ENCODE peak calls at places on chromosomes 11 and 22, in ten cellular contexts. I is stomach, P is sigmoid colon, J is HL-60, H is HCT116, N is upper lobe of left lung, W is SK-N-SH, Z is suprapubic skin, F is K562, T is GM23338. C is an unnamed sample.

GRCh38 chr11:17686185-17686980 is 33.0 kb upstream of the MYOD1 start:
- DNase-seq in I (no peak), P (no peak), J (no peak), H (no peak), N (peak; percentile 15), W (peak; percentile 89), Z (no peak), F (no peak), T (no peak), C (no peak)

GRCh38 chr22:50627914-50628542 is at the start of gene ARSA:
- DNase-seq in I (peak; percentile 82), P (peak; percentile 92), J (peak; percentile 70), H (no peak), N (peak; percentile 95), W (peak; percentile 95), Z (peak; percentile 91), F (peak; percentile 85), T (peak; percentile 88), C (peak; percentile 86)

GRCh38 chr11:58575377-58576020 is at the start of gene LPXN:
- DNase-seq in I (no peak), P (no peak), J (peak; percentile 76), H (no peak), N (no peak), W (no peak), Z (no peak), F (no peak), T (no peak), C (peak; percentile 48)

GRCh38 chr22:47435826-47436225 is 673.4 kb downstream of the TBC1D22A start:
- DNase-seq in I (no peak), P (no peak), J (no peak), H (no peak), N (no peak), W (no peak), Z (no peak), F (no peak), T (no peak), C (no peak)

GRCh38 chr11:115778928-115779650 is 274.9 kb upstream of the CADM1 start:
- DNase-seq in I (no peak), P (no peak), J (no peak), H (no peak), N (no peak), W (no peak), Z (no peak), F (no peak), T (no peak), C (no peak)

GRCh38 chr11:121105063-121105480 is 4.0 kb downstream of the TECTA start:
- DNase-seq in I (no peak), P (peak; percentile 85), J (no peak), H (no peak), N (no peak), W (no peak), Z (peak; percentile 79), F (no peak), T (no peak), C (no peak)

GRCh38 chr11:78840190-78840589 is 265.5 kb upstream of the NARS2 start:
- DNase-seq in I (no peak), P (no peak), J (no peak), H (no peak), N (no peak), W (peak; percentile 36), Z (no peak), F (no peak), T (no peak), C (no peak)

GRCh38 chr11:96207459-96208449 is 135.2 kb downstream of the MAML2 start:
- DNase-seq in I (no peak), P (no peak), J (no peak), H (no peak), N (no peak), W (peak; percentile 15), Z (no peak), F (no peak), T (no peak), C (peak; percentile 52)

DNA sequence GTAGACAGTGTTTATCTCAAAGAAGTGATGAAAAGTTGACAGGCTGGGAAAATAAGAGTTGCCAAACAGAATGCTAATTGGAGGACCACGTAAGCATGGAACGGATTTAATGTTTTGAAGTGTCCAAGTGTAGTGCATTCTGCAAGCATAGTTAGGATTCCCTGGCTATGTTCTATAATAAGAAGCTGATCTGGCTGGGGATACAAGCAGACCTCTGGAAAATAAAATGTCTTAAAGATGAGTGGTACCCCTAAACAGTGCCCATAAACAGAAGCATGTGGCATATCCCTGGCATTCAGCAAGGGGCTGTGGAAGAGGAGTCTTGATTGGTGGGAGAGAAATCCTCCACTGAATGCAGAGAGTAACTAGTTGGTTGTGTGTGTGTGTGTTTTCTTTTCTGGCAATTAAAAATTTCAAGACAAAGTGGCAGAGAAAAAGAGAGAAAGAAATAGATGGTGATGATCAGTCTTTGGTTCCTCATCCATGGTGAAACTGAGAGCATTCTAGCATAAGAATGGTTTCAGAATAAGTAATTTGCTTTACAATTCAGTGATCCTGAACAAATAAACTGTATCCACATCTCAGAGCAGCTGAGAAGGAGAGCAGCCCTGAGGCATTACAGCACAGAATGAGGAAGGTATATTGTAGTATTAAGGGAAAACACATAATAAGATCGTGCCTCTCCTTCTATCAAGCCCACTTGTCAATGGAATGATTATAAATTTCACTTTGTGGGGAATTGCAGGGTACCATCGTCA is 17.2 kb downstream of the LUZP2 start:
- DNase-seq in I (no peak), P (no peak), J (no peak), H (no peak), N (no peak), W (no peak), Z (no peak), F (no peak), T (no peak), C (no peak)
- H3K27ac ChIP-seq in I (no peak overlapping the region), P (no peak overlapping the region), J (no peak overlapping the region), H (no peak overlapping the region), N (no peak overlapping the region), W (no peak overlapping the region), Z (no peak overlapping the region), F (no peak overlapping the region), T (peak overlapping the region; percentile 18), C (no peak overlapping the region)

GRCh38 chr11:68039526-68040086 is 781 bp downstream of the TCIRG1 start:
- DNase-seq in I (no peak), P (peak; percentile 70), J (no peak), H (no peak), N (peak; percentile 54), W (peak; percentile 51), Z (peak; percentile 75), F (no peak), T (peak; percentile 44), C (no peak)

GRCh38 chr11:68038718-68039525 is at the start of gene TCIRG1:
- DNase-seq in I (peak; percentile 92), P (peak; percentile 96), J (peak; percentile 92), H (peak; percentile 49), N (peak; percentile 97), W (peak; percentile 67), Z (no peak), F (peak; percentile 90), T (peak; percentile 83), C (peak; percentile 92)

GRCh38 chr11:68041617-68042218 is 2.9 kb downstream of the TCIRG1 start:
- DNase-seq in I (no peak), P (peak; percentile 62), J (no peak), H (no peak), N (no peak), W (no peak), Z (peak; percentile 75), F (no peak), T (no peak), C (no peak)

GRCh38 chr11:68040957-68041591 is 2.2 kb downstream of the TCIRG1 start:
- DNase-seq in I (no peak), P (peak; percentile 72), J (peak; percentile 28), H (no peak), N (peak; percentile 66), W (peak; percentile 38), Z (peak; percentile 78), F (no peak), T (no peak), C (no peak)

DNA sequence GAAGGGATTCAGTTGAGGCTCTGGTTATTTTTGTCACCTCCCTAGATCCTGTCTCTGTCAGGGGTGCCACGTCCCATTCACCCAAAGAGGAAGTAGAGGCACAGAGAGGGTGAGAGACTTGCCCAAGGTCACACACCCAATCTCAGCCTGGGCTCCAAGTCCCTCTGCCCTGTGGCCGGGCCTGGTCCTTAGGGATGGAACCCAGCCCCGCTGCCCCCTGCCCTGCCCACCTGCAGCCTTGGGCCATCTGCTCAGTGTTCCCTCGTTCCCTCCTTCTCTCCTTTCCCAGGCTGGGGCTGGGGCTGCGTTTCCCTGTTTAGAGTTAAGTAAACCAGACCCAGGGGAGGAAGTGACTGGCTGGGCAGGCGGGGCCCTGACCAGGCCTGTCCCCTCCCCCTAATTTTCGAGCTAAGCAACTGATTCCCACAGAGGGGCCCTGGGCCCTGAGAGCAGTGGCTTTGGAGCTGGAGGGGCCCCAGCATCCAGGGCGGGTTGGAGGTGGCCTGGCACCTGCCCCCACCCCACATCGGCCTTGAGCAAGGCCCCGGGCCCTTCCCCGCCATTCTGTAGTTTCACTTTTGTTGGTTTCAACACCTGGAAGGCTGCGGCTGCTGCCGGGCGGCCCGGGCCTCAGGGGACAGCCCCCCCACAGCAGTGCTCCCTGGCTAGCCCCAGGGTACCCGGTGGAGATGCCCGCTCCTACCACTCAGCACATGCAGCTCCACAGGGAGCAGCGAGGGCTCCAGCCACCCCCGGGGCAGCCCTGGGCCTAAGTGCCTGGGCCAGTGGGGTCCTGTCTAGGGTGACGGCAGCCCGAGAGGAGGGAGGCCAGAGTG is 1.5 kb downstream of the TCIRG1 start:
- DNase-seq in I (peak; percentile 75), P (peak; percentile 88), J (peak; percentile 80), H (no peak), N (peak; percentile 89), W (peak; percentile 86), Z (peak; percentile 89), F (no peak), T (peak; percentile 75), C (peak; percentile 68)
- TF ChIP-seq POLR2AphosphoS5 in I (peak; percentile 55), P (peak; percentile 61), J (peak; percentile 53), H (no peak), N (peak; percentile 17), W (no peak), Z (no peak), F (peak; percentile 24), T (no peak), C (no peak)

DNA sequence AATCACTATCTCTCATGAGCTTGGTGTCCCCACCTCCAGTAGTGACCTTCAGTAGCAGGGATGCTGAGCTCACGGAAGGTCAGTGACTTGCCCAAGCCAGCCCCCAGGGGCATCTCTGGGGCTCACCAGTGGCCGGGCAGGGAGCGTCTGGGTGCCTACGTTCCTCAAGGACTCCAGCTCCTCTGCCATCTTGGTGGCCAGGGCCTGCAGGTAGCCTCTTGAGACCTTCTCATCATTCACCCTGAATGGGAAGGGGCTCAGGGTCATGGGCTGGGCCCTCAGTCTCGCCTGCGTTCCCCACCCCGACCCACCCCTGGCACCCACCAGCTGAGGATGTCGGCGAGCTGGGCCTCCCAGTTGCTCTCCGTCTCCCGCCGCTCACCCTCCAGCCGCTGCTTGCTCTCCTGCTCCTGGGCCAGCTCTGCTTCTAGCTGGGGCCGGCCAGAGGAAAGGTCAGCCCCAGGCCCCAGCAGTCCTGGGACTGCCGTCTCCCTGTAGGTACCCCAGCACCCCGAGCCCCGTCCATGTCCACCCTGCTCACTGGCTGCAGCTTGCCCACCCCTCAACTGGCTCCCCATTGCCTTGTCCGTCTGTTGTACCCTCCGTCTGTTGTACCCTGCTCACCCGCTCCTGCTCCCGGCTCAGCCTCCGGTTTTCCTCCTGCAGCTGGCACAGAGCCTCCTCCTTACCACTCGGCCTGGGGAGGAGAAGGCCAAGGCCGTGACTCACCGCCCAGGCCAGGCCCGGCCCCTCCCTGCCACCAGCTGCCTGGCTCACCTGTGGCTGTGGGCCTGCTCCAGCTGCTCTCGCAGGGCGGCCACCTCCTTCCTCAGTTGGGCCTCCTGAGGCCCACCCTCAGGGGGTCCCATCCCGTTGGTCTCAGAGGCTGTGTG is 9.5 kb downstream of the CDC42BPG start:
- DNase-seq in I (peak; percentile 90), P (no peak), J (no peak), H (no peak), N (peak; percentile 88), W (no peak), Z (no peak), F (no peak), T (no peak), C (no peak)
- H3K27ac ChIP-seq in I (peak overlapping the region; percentile 73), P (no peak overlapping the region), J (no peak overlapping the region), H (peak overlapping the region; percentile 61), N (peak overlapping the region; percentile 72), W (no peak overlapping the region), Z (peak overlapping the region; percentile 72), F (no peak overlapping the region), T (no peak overlapping the region), C (no peak overlapping the region)

DNA sequence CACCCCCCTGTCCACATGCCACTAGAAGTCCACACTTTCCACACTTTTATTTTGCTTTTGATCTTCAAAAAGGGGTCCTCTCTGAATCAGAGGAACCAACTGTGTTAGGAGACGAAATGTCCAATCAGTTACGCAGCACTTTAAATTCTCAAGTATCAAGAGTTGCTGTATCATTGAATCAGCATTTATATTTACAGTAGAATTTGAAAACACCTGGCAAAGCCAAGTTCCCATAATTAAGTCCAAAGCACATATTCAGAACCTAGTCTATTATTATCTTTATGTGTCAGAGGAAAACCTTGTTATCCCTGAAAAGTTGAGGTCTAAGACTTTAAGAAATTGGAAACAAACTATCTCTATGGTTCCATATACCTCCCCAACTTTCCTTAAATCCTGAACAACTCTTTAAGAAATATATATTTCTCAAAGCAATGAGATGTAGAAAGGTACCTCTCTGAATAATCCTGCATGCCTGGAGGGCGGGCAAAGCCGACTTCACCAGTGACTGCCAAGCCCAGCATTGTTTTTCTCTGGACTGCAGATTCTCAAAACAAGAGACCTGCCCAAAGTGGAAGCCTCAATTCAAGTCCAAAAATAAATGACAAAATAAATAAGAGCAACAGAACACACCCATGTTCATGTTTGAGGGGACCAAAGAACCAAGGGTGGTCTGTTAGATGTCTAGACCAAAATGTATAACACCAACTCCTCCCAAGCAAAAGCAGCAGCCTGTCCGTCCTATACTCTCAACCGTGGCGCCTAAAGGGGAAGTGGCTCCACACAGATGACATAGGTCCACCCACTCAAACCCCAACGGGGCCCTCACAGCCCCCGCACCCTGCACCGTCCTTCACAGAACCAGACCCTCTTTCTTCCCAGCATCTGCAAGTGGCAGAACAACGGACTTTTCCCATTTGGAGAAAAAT is 76.0 kb upstream of the ARFGAP3 start:
- DNase-seq in I (no peak), P (no peak), J (no peak), H (no peak), N (no peak), W (no peak), Z (no peak), F (peak; percentile 33), T (no peak), C (no peak)
- TF ChIP-seq POLR2AphosphoS5 in I (no peak), P (no peak), J (peak; percentile 51), H (no peak), N (no peak), W (no peak), Z (peak; percentile 76), F (no peak), T (no peak), C (no peak)

C was measured in transverse colon.